ENCODE peak calls at places on chromosomes 13 and 19, in four cellular contexts. K is WTC11, B is K562, U is GM12878. R is an unnamed sample.

GRCh38 chr13:95677564-95678386 is 836 bp downstream of the DNAJC3 start:
- DNase-seq in K (peak), B (no peak), U (no peak), R (no peak)

GRCh38 chr19:8389891-8390616 is at the start of gene RAB11B:
- DNase-seq in K (peak), B (peak), U (peak), R (peak)

GRCh38 chr19:56273563-56274117 is 1.1 kb downstream of the EDDM13 start:
- DNase-seq in K (no peak), B (no peak), U (no peak), R (no peak)

GRCh38 chr13:72864142-72865035 is 82.5 kb downstream of the PIBF1 start:
- DNase-seq in K (no peak), B (no peak), U (peak), R (no peak)

GRCh38 chr19:46926201-46927071 is 65.6 kb downstream of the ARHGAP35 start:
- DNase-seq in K (no peak), B (no peak), U (no peak), R (no peak)

GRCh38 chr19:43534811-43535761 is 2.1 kb downstream of the ZNF575 start:
- DNase-seq in K (peak), B (peak), U (no peak), R (peak)

GRCh38 chr19:48627211-48627864 is 8.0 kb downstream of the SPHK2 start:
- DNase-seq in K (no peak), B (no peak), U (no peak), R (peak)

GRCh38 chr19:12668937-12669271 is 2.3 kb downstream of the WDR83 start:
- DNase-seq in K (no peak), B (peak), U (no peak), R (peak)

GRCh38 chr13:45554604-45555109 is 60.9 kb downstream of the ERICH6B start:
- DNase-seq in K (no peak), B (no peak), U (no peak), R (no peak)

GRCh38 chr13:61563645-61564044 is 148.0 kb upstream of the PCDH20 start:
- DNase-seq in K (no peak), B (no peak), U (no peak), R (no peak)

GRCh38 chr13:111610077-111610476 is 289.6 kb downstream of the TEX29 start:
- DNase-seq in K (no peak), B (no peak), U (no peak), R (no peak)

GRCh38 chr13:88932950-88933349 is 1261.8 kb downstream of the SLITRK5 start:
- DNase-seq in K (no peak), B (no peak), U (no peak), R (no peak)

GRCh38 chr19:45097776-45098520 is 5.0 kb downstream of the PPP1R37 start:
- DNase-seq in K (no peak), B (peak), U (no peak), R (peak)

GRCh38 chr19:8641908-8642547 is 11.6 kb downstream of the NFILZ start:
- DNase-seq in K (no peak), B (peak), U (no peak), R (peak)

GRCh38 chr13:99132295-99132835 is 68.3 kb upstream of the UBAC2 start:
- DNase-seq in K (no peak), B (no peak), U (no peak), R (no peak)

GRCh38 chr19:372306-372890 is 27.8 kb upstream of the MIER2 start:
- DNase-seq in K (no peak), B (no peak), U (no peak), R (no peak)

GRCh38 chr19:19458110-19458816 is 52.8 kb downstream of the GATAD2A start:
- DNase-seq in K (no peak), B (no peak), U (no peak), R (no peak)

GRCh38 chr19:3986260-3987041 is 1.2 kb upstream of the EEF2 start:
- DNase-seq in K (peak), B (peak), U (peak), R (peak)

GRCh38 chr19:2618611-2619010 is 83.9 kb downstream of the GNG7 start:
- DNase-seq in K (no peak), B (no peak), U (no peak), R (no peak)

GRCh38 chr13:37306778-37307544 is 201.5 kb upstream of the CSNK1A1L start:
- DNase-seq in K (no peak), B (no peak), U (no peak), R (no peak)

DNA sequence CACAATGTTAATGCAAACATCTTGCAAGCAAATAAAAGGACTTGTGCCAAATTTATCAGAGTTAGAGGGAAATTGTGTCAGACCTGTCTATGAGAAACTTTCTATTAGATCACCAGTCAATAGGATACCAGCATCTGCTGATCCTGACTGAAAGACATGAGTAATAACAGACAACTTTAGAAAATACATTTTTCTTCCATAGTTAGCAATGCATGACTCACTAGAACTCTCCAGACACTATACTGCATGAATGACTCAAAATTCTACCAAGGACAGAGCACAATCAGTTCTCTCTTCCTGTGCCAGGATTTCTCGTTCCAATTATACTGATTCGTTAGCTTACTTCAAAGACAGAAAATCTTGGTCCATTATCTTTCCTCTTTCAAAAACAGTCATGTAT is 83.4 kb upstream of the FNDC3A start:
- DNase-seq in K (no peak), B (no peak), U (no peak), R (peak)
- TF ChIP-seq NR2C2 in K (no peak), B (no peak), U (no peak), R (no peak)

DNA sequence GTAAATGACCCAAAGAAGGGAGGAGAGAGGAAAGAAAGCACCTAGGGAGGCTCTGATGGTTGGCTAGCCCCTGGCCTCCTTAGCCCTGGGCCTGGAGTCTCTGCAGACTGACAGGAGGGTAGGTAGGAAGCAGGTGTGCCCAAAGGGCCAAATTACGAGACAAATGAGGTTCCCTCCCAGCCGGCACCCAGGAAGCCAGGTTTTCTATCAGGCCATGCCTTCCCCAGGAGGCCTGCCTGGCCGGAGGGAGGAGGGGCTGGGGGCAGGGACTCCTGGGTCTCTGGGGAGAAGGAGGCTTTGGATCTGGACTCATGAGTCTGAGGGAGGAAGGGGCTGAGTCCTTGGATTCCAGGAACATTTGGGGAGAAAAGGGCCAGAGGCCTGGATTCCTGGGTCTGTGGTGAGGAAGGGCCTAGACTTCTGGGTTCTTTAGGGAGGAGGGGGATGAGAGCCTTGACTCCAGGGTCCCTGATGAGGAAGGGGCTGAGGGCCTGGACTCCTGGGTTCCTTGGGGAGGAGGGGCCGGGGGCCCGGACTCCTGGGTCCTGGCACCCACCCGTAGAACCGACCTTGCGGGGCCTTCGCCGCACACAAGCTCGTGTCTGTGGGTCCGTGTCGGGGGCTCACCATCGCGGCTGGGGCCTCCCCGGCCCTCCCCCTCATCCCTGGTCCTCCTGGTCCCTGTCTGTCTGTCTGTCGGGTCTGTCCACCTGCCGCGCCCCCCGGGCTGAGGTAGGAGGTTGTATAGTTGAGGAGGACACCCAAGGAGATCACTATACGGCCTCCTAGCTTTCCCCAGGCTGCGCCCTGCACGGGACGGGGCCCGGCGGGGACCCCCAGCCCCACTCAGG is 840 bp upstream of the SPACA6 start:
- DNase-seq in K (no peak), B (no peak), U (no peak), R (no peak)
- TF ChIP-seq NR2C2 in K (no peak), B (no peak), U (no peak), R (no peak)

GRCh38 chr19:13784731-13785452 is 10.4 kb upstream of the ZSWIM4 start:
- DNase-seq in K (peak), B (peak), U (no peak), R (peak)
- TF ChIP-seq NR2C2 in K (no peak), B (no peak), U (no peak), R (no peak)

GRCh38 chr13:43769552-43769951 is 17.2 kb downstream of the ENOX1 start:
- DNase-seq in K (no peak), B (no peak), U (no peak), R (no peak)
- TF ChIP-seq NR2C2 in K (no peak), B (no peak), U (no peak), R (no peak)

DNA sequence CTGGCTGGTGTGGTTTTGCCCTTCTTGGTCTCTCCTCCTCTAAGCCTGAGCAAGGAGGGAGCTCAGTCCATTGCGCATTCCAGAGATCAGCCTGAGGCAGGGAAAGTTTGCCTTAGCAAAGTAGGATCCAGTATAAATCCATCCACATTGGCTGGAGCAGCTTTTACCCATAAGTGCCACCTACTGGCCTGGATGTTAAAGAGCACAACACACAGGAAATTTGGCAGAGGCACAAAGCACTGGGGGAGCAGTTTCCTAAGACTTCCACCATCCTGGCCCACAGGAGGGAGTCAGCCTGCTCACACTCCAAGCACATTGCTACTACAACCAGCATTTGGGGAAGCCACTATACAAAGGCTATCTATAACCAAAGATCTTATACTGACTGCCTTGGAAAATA is 1124.2 kb downstream of the SLITRK1 start:
- DNase-seq in K (peak), B (no peak), U (no peak), R (peak)
- TF ChIP-seq NR2C2 in K (no peak), B (no peak), U (no peak), R (no peak)

GRCh38 chr13:29621841-29622240 is 26.4 kb upstream of the SLC7A1 start:
- DNase-seq in K (no peak), B (no peak), U (no peak), R (no peak)

GRCh38 chr13:29619995-29620394 is 24.5 kb upstream of the SLC7A1 start:
- DNase-seq in K (no peak), B (no peak), U (no peak), R (no peak)

GRCh38 chr13:29624997-29625396 is 29.5 kb upstream of the SLC7A1 start:
- DNase-seq in K (no peak), B (no peak), U (no peak), R (no peak)

GRCh38 chr13:29621401-29621800 is 25.9 kb upstream of the SLC7A1 start:
- DNase-seq in K (no peak), B (no peak), U (no peak), R (no peak)
- TF ChIP-seq NR2C2 in K (no peak), B (no peak), U (no peak), R (no peak)

GRCh38 chr13:48709213-48709612 is 55.5 kb downstream of the CYSLTR2 start:
- DNase-seq in K (no peak), B (no peak), U (no peak), R (no peak)
- TF ChIP-seq NR2C2 in K (no peak), B (no peak), U (no peak), R (no peak)

R was measured in HepG2.